ENCODE peak calls at places on chromosome 5, in nine cellular contexts. R is upper lobe of right lung, L is A549, X is fibroblast of the aortic adventitia, Z is WERI-Rb-1, D is uterus, H is BJ, S is psoas muscle, V is suprapubic skin. J is an unnamed sample.

GRCh38 chr5:73558950-73559349 is 6.5 kb downstream of the ANKRA2 start:
- DNase-seq in R (no peak), L (peak; percentile 47), X (no peak), Z (no peak), D (no peak), H (no peak), S (no peak), V (no peak), J (no peak)

GRCh38 chr5:132549586-132549985 is 6.3 kb upstream of the IL5 start:
- DNase-seq in R (no peak), L (no peak), X (no peak), Z (no peak), D (no peak), H (no peak), S (no peak), V (no peak), J (no peak)

GRCh38 chr5:39891376-39891775 is 466.6 kb upstream of the DAB2 start:
- DNase-seq in R (no peak), L (no peak), X (peak; percentile 88), Z (no peak), D (no peak), H (no peak), S (no peak), V (no peak), J (peak; percentile 67)

GRCh38 chr5:134101686-134102439 is 12.6 kb upstream of the TCF7 start:
- DNase-seq in R (peak; percentile 82), L (peak; percentile 80), X (peak; percentile 20), Z (peak; percentile 74), D (no peak), H (no peak), S (peak; percentile 84), V (no peak), J (no peak)

GRCh38 chr5:90562331-90562730 is 3.7 kb downstream of the ADGRV1 start:
- DNase-seq in R (no peak), L (no peak), X (no peak), Z (peak; percentile 80), D (no peak), H (no peak), S (no peak), V (no peak), J (no peak)

GRCh38 chr5:57986746-57987145 is 473.1 kb downstream of the PLK2 start:
- DNase-seq in R (no peak), L (no peak), X (peak; percentile 40), Z (no peak), D (no peak), H (peak; percentile 4), S (no peak), V (no peak), J (peak; percentile 43)

GRCh38 chr5:72814104-72814503 is 2.4 kb upstream of the TNPO1 start:
- DNase-seq in R (no peak), L (no peak), X (no peak), Z (no peak), D (no peak), H (no peak), S (no peak), V (no peak), J (no peak)

GRCh38 chr5:136279314-136279713 is 86.0 kb downstream of the TRPC7 start:
- DNase-seq in R (no peak), L (no peak), X (no peak), Z (no peak), D (no peak), H (no peak), S (no peak), V (no peak), J (no peak)

GRCh38 chr5:69368458-69369368 is 607 bp downstream of the AK6 start:
- DNase-seq in R (no peak), L (peak; percentile 59), X (peak; percentile 61), Z (no peak), D (peak; percentile 17), H (no peak), S (no peak), V (no peak), J (no peak)

GRCh38 chr5:160020969-160021368 is 12.0 kb downstream of the TTC1 start:
- DNase-seq in R (no peak), L (no peak), X (no peak), Z (no peak), D (no peak), H (no peak), S (no peak), V (no peak), J (no peak)

GRCh38 chr5:170223906-170224305 is 8.9 kb upstream of the C5orf58 start:
- DNase-seq in R (no peak), L (no peak), X (no peak), Z (no peak), D (no peak), H (no peak), S (no peak), V (no peak), J (no peak)

GRCh38 chr5:97162045-97162444 is 19.6 kb upstream of the LIX1 start:
- DNase-seq in R (no peak), L (peak; percentile 44), X (peak; percentile 91), Z (peak; percentile 64), D (peak; percentile 73), H (peak; percentile 25), S (no peak), V (no peak), J (peak; percentile 78)

GRCh38 chr5:52577546-52577945 is 210.2 kb upstream of the ITGA1 start:
- DNase-seq in R (no peak), L (no peak), X (no peak), Z (no peak), D (no peak), H (no peak), S (no peak), V (no peak), J (no peak)

GRCh38 chr5:139565411-139566305 is 4.5 kb downstream of the UBE2D2 start:
- DNase-seq in R (peak; percentile 9), L (no peak), X (peak; percentile 41), Z (no peak), D (no peak), H (no peak), S (no peak), V (no peak), J (peak; percentile 26)

GRCh38 chr5:148163345-148163744 is 5.0 kb upstream of the SPINK14 start:
- DNase-seq in R (no peak), L (no peak), X (no peak), Z (no peak), D (no peak), H (no peak), S (no peak), V (no peak), J (no peak)

GRCh38 chr5:93583799-93584530 is 943 bp downstream of the NR2F1 start:
- DNase-seq in R (no peak), L (no peak), X (peak; percentile 56), Z (peak; percentile 65), D (no peak), H (no peak), S (peak; percentile 81), V (no peak), J (peak; percentile 74)

GRCh38 chr5:60843693-60844428 is at the start of gene ELOVL7:
- DNase-seq in R (peak; percentile 92), L (peak; percentile 10), X (no peak), Z (peak; percentile 89), D (peak; percentile 15), H (no peak), S (peak; percentile 67), V (no peak), J (no peak)
- TF ChIP-seq CTCF in R (peak; percentile 16), L (peak; percentile 52), X (peak; percentile 28), Z (peak; percentile 58), D (no peak), H (peak; percentile 31), S (no peak), V (no peak), J (no peak)

DNA sequence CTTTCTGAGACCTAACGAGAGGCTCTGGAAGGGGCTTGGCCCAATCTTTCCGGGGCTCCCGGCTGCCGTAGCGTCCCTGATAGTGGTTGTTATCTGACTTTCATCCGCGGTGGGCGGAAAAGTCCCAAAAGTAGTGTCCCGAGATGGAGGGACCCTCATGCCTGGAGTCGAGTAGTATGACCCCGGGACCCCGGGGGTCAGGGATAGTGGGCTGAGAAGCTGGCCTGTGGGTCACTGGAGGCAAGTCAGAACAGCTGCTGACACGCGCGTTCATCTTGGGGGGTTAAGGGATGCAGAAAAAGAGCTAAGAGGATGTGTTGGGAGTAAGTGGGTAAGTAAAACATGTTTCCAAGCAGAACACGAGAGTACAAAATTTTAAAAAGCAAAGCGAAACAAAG is 123.4 kb downstream of the TMEM161B start:
- DNase-seq in R (no peak), L (no peak), X (peak; percentile 3), Z (no peak), D (no peak), H (no peak), S (no peak), V (peak; percentile 69), J (no peak)
- H3K4me3 ChIP-seq in R (peak overlapping the region; percentile 27), L (no peak overlapping the region), X (no peak overlapping the region), Z (no peak overlapping the region), D (no peak overlapping the region), H (no peak overlapping the region), S (peak overlapping the region; percentile 12), V (peak overlapping the region; percentile 50), J (peak overlapping the region; percentile 30)

DNA sequence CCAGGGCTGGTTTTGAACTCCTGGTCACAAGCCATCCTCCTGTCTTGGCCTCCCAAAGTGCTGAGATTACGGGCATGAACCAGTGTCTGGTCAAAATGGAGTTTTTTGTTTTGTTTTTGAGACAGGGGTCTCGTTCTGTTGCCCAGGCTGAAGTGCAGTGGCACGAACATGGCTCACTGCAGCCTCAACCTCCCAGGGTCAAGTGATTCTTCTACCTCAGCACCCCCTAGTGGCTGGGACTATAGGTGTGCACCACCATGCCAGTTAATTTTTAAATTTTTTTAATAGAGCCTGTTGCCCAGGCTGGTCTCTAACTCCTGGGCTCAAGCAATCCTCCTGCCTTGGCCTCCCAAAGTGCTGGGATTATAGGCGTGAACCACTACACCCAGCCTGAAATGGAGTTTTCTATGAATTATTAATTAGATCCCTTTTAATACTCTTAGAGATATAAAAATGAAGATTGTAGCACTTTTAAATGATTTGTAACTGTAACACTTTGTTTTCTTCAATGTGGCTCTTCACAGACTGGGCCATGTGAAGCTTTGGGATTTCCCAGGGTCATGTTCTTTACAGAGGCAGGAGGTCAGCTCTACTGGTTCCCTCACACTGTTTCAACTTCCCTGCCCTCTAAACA is 32.6 kb upstream of the SPARC start:
- DNase-seq in R (no peak), L (no peak), X (peak; percentile 76), Z (peak; percentile 59), D (peak; percentile 45), H (no peak), S (peak; percentile 61), V (no peak), J (peak; percentile 66)
- TF ChIP-seq CTCF in R (peak; percentile 70), L (peak; percentile 40), X (peak; percentile 68), Z (peak; percentile 59), D (peak; percentile 52), H (peak; percentile 63), S (peak; percentile 73), V (peak; percentile 12), J (peak; percentile 75)

DNA sequence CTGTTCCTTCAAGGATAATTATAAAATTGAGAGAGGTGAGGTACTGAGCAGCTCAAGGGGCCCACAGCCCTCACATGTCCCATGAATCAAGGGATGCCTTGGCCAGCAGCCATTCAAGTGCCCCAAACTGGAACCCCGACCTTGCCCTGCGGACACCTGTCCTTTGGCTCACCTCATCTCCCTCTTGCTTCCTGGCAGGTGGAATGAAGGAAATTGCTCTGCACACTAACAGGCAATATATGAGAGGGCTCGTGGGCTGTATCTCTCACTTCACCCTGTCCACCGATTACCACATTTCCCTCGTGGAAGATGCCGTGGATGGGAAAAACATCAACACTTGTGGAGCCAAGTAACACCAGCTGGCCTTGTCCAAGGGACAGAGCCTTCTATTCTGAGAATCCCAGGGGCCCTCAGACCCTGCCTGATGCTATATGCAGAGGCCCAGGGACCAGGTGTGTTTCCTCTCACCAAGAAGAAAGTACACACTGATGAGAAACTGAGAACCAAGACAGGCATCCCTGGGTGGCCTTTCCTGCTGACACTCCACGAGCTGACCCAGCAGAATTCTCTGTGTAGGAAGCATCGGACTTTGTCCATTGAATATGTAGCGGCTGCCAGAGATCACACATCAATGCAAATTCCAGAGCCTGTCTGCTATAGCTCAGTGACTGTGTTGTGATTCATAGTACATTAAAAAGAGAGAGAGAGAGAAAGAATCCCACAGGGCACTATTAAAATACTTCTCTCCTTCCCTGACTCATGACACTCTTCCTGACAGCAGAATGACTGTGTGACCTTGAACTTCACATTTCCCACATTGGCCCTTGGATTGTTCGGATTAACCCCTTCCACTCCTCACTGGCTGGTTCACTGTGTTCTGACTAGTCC is 92.6 kb downstream of the LIFR start:
- DNase-seq in R (no peak), L (peak; percentile 57), X (peak; percentile 87), Z (no peak), D (peak; percentile 49), H (peak; percentile 67), S (no peak), V (no peak), J (peak; percentile 93)
- H3K4me3 ChIP-seq in R (no peak overlapping the region), L (no peak overlapping the region), X (no peak overlapping the region), Z (no peak overlapping the region), D (no peak overlapping the region), H (no peak overlapping the region), S (no peak overlapping the region), V (no peak overlapping the region), J (no peak overlapping the region)

J was measured in AG10803.